ENCODE peak calls at places on chromosomes 2 and 18, in nine cellular contexts. R is GM12878, K is adrenal gland, Y is kidney, E is ovary, V is tibial artery, I is lung, G is body of pancreas, O is left lung. L is an unnamed sample. For H3K36me3, the result is how much of the 10 kb centered on the place peaks cover.

GRCh38 chr2:10278029-10278762 is 24.5 kb upstream of the HPCAL1 start:
- DNase-seq in R (no peak), K (peak), V (peak), E (peak), G (peak), O (peak), Y (peak), I (peak), L (peak)

GRCh38 chr2:232894251-232894650 is 24.2 kb downstream of the SNORC start:
- DNase-seq in R (no peak), Y (no peak), I (no peak), G (no peak), O (no peak), K (no peak), E (no peak), V (peak), L (no peak)

GRCh38 chr2:153944775-153945174 is 73.1 kb downstream of the GALNT13 start:
- DNase-seq in I (no peak), R (no peak), V (no peak), Y (no peak), O (no peak), G (no peak), K (no peak), E (no peak), L (no peak)

GRCh38 chr18:11115268-11115667 is 34.1 kb downstream of the PIEZO2 start:
- DNase-seq in I (no peak), G (no peak), R (no peak), Y (no peak), O (no peak), V (no peak), K (no peak), E (no peak), L (no peak)

GRCh38 chr2:173076557-173077345 is 1.1 kb downstream of the MAP3K20 start:
- DNase-seq in V (peak), R (peak), Y (peak), K (peak), E (peak), G (peak), O (peak), I (no peak), L (no peak)

GRCh38 chr2:184644685-184645084 is 46.4 kb downstream of the ZNF804A start:
- DNase-seq in V (no peak), I (no peak), Y (no peak), O (no peak), G (no peak), E (no peak), R (no peak), K (no peak), L (no peak)

GRCh38 chr2:191209346-191209745 is 35.9 kb upstream of the MYO1B start:
- DNase-seq in K (no peak), R (no peak), G (no peak), Y (no peak), I (no peak), V (no peak), O (no peak), E (no peak), L (no peak)

GRCh38 chr2:216090369-216090786 is 8.7 kb downstream of the TMEM169 start:
- DNase-seq in I (no peak), E (no peak), O (no peak), V (no peak), Y (no peak), K (no peak), G (no peak), R (no peak), L (peak)

GRCh38 chr2:231530099-231531085 is at the start of gene NMUR1:
- DNase-seq in K (peak), E (no peak), I (peak), R (no peak), Y (peak), G (peak), O (no peak), V (peak), L (no peak)

GRCh38 chr2:98554116-98554861 is 54.0 kb downstream of the COA5 start:
- DNase-seq in E (no peak), O (no peak), K (no peak), R (no peak), Y (no peak), G (no peak), V (peak), I (no peak), L (no peak)

GRCh38 chr2:136281281-136282117 is 163.6 kb upstream of the CXCR4 start:
- DNase-seq in I (no peak), Y (no peak), K (no peak), O (no peak), V (no peak), E (no peak), R (peak), G (no peak), L (no peak)

GRCh38 chr2:169775765-169776482 is 22.7 kb upstream of the SSB start:
- DNase-seq in E (no peak), O (no peak), R (no peak), V (no peak), K (no peak), G (no peak), I (no peak), Y (no peak), L (peak)

GRCh38 chr18:46338213-46338612 is 234.0 kb downstream of the HAUS1 start:
- DNase-seq in I (no peak), R (no peak), O (no peak), G (no peak), E (no peak), V (no peak), Y (no peak), K (no peak), L (no peak)

GRCh38 chr2:105502625-105503334 is 103.9 kb upstream of the FHL2 start:
- DNase-seq in I (no peak), O (no peak), G (no peak), V (no peak), E (no peak), K (no peak), R (no peak), Y (no peak), L (no peak)

GRCh38 chr2:192444286-192444838 is 249.6 kb upstream of the TMEFF2 start:
- DNase-seq in O (no peak), G (no peak), Y (no peak), I (no peak), V (no peak), E (no peak), K (no peak), R (no peak), L (no peak)

GRCh38 chr18:36316246-36316645 is 18.7 kb downstream of the FHOD3 start:
- DNase-seq in R (no peak), Y (no peak), I (no peak), G (no peak), V (no peak), O (no peak), E (no peak), K (no peak), L (no peak)

GRCh38 chr2:73243884-73244570 is 9.9 kb downstream of the CCT7 start:
- DNase-seq in K (peak), O (peak), R (no peak), G (no peak), E (no peak), Y (no peak), V (no peak), I (no peak), L (no peak)

GRCh38 chr2:128317186-128317897 is 1.3 kb downstream of the HS6ST1 start:
- DNase-seq in K (no peak), E (peak), I (peak), R (peak), O (no peak), V (peak), G (peak), Y (peak), L (no peak)

GRCh38 chr2:40367652-40368051 is 84.2 kb downstream of the SLC8A1 start:
- DNase-seq in I (no peak), V (no peak), E (no peak), K (no peak), O (no peak), R (no peak), G (no peak), Y (no peak), L (peak)

GRCh38 chr2:226956659-226957058 is 120.8 kb downstream of the RHBDD1 start:
- DNase-seq in Y (no peak), E (no peak), V (no peak), R (no peak), G (no peak), K (peak), O (no peak), I (no peak), L (no peak)

GRCh38 chr2:235937936-235938335 is 230.2 kb downstream of the GBX2 start:
- DNase-seq in E (no peak), V (peak), I (no peak), Y (no peak), R (no peak), G (no peak), O (no peak), K (no peak), L (no peak)

GRCh38 chr2:215699018-215699417 is 263.1 kb upstream of the FN1 start:
- DNase-seq in O (no peak), K (no peak), I (no peak), Y (no peak), E (no peak), R (no peak), G (no peak), V (no peak), L (no peak)

GRCh38 chr18:48293954-48294893 is 115.0 kb downstream of the ZBTB7C start:
- DNase-seq in G (peak), R (no peak), E (no peak), O (no peak), Y (no peak), I (peak), K (peak), V (peak), L (no peak)

GRCh38 chr2:190436552-190436951 is 28.4 kb downstream of the MFSD6 start:
- DNase-seq in Y (no peak), I (no peak), E (no peak), G (no peak), R (no peak), V (no peak), O (no peak), K (no peak), L (no peak)

GRCh38 chr2:180411631-180412030 is 404.5 kb upstream of the CWC22 start:
- DNase-seq in O (no peak), K (no peak), E (no peak), G (no peak), V (no peak), I (no peak), Y (no peak), R (no peak), L (no peak)

GRCh38 chr2:223113161-223113560 is 61.2 kb downstream of the KCNE4 start:
- DNase-seq in I (no peak), E (no peak), V (no peak), R (no peak), O (no peak), Y (no peak), G (no peak), K (no peak), L (peak)

GRCh38 chr18:31489311-31489710 is 8.7 kb upstream of the DSG2 start:
- DNase-seq in V (no peak), O (no peak), G (no peak), I (no peak), K (no peak), E (no peak), R (no peak), Y (no peak), L (no peak)

GRCh38 chr2:236663671-236664101 is 94.1 kb downstream of the ACKR3 start:
- DNase-seq in K (no peak), Y (no peak), O (no peak), V (no peak), R (no peak), G (peak), I (peak), E (no peak), L (peak)

GRCh38 chr18:32735781-32736180 is 37.0 kb downstream of the KLHL14 start:
- DNase-seq in O (no peak), R (no peak), Y (no peak), I (no peak), G (no peak), E (no peak), V (no peak), K (no peak), L (peak)

GRCh38 chr2:83112863-83113262 is 1346.2 kb downstream of the SUCLG1 start:
- DNase-seq in Y (no peak), G (no peak), V (no peak), E (no peak), I (no peak), K (no peak), R (no peak), O (no peak), L (no peak)

GRCh38 chr2:105489168-105489878 is 90.5 kb upstream of the FHL2 start:
- DNase-seq in E (no peak), O (no peak), I (no peak), R (no peak), Y (no peak), V (no peak), K (peak), G (peak), L (peak)

GRCh38 chr2:76640905-76641304 is 881.3 kb downstream of the LRRTM4 start:
- DNase-seq in K (no peak), V (no peak), R (no peak), O (no peak), E (no peak), G (no peak), I (no peak), Y (no peak), L (no peak)

GRCh38 chr2:38622210-38622609 is 19.5 kb upstream of the HNRNPLL start:
- DNase-seq in O (no peak), R (no peak), I (no peak), E (no peak), G (peak), Y (no peak), V (no peak), K (no peak), L (no peak)

GRCh38 chr2:241545113-241545512 is 13.4 kb upstream of the BOK start:
- DNase-seq in K (no peak), E (no peak), I (no peak), O (no peak), Y (peak), G (no peak), V (no peak), R (no peak), L (peak)

GRCh38 chr2:60505240-60505639 is 48.2 kb downstream of the BCL11A start:
- DNase-seq in V (no peak), G (no peak), R (no peak), O (no peak), I (no peak), K (no peak), E (no peak), Y (no peak), L (no peak)

GRCh38 chr2:60505861-60506260 is 47.6 kb downstream of the BCL11A start:
- DNase-seq in I (no peak), R (no peak), O (no peak), Y (no peak), E (no peak), K (no peak), G (no peak), V (no peak), L (no peak)

GRCh38 chr2:60503923-60504514 is 49.4 kb downstream of the BCL11A start:
- DNase-seq in G (no peak), E (no peak), O (no peak), Y (no peak), R (no peak), V (no peak), K (no peak), I (no peak), L (no peak)

GRCh38 chr2:60508307-60508706 is 45.1 kb downstream of the BCL11A start:
- DNase-seq in E (no peak), V (no peak), G (no peak), I (no peak), Y (no peak), K (no peak), R (no peak), O (no peak), L (no peak)

GRCh38 chr2:60507211-60507810 is 46.1 kb downstream of the BCL11A start:
- DNase-seq in K (no peak), V (no peak), O (no peak), Y (no peak), G (no peak), I (no peak), R (no peak), E (no peak), L (no peak)
- H3K36me3 ChIP-seq in K (under half), V (under half), O (under half), Y (under half), G (under half), I (under half), R (under half), E (under half), L (under half)

DNA sequence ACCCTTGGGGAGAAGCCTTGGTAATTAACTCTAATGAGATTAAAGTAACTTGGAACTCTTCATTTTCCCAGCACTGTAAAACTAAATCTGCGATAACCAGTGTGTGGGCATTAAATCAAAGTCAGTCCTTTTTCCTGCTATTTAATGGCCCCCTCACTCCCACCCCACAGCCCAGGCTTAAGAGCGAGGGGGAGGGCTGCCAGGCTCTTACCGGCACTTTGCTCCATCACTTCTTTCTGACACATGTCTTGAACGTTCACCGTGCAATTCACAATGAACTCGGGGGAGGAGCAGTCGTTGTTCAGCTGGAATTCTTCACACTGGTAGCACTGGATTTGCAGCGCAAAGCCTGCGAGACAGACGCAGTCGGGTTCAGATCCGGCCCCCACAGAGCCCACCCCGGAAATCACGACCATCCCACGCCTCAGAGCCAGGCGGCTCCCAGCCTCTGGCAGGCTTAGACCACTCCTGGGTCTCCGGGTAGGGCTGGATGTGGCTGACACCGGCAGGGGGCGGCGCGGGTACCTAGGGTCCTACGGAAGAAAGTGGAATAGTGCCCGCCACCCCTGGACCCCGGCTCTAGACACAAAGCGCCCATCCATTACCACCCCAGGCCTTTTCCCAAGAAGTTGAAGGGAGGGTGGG is 1.7 kb downstream of the LYPD1 start:
- DNase-seq in G (no peak), E (no peak), Y (no peak), V (no peak), O (no peak), I (no peak), R (no peak), K (no peak), L (peak)
- TF ChIP-seq CTCF in G (no peak), E (no peak), Y (no peak), V (no peak), O (no peak), I (no peak), R (no peak), K (no peak), L (peak)

DNA sequence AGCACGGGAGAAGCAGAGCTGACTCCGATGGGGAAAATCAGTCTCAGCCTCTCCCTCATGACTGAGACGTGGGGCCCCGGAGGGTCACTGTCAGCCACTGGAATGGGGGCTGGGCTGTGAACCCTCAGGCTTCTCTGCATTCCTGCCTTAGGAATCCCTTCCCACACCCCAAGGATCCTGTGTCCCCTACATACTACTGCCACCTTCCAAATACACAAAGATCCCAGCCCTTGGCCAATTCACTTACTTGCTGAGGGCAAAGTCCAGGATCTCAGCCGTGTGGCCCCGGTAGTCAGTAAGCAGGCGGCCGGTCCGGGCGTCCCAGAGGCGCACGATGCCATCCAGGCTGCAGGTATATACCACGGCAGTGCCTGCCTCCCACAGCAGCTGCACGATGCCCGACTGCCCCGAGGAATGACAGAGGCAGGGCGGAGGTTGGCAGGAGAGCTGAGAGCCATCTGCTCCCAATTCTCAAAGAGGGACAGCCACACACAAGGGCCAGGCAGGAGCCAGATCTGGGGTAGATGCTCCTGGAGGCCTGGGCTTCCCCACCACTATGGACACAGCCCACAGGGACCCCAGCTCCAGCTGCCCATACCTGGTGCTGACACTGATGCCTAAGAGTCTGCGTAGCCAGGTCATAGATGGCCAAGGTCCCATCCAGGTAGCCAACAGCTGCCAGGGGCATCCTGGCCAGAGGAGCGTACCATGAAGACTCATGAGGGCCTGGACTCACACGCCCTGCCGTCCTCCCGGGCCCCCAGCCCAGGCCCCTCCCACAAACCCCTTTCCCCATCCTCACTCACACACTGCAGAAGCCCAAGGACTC is 4.2 kb downstream of the GPBAR1 start:
- DNase-seq in O (peak), G (peak), E (no peak), Y (peak), V (peak), K (no peak), I (no peak), R (no peak), L (no peak)
- H3K27ac ChIP-seq in O (peak), G (no peak), E (no peak), Y (no peak), V (no peak), K (no peak), I (no peak), R (no peak), L (no peak)

DNA sequence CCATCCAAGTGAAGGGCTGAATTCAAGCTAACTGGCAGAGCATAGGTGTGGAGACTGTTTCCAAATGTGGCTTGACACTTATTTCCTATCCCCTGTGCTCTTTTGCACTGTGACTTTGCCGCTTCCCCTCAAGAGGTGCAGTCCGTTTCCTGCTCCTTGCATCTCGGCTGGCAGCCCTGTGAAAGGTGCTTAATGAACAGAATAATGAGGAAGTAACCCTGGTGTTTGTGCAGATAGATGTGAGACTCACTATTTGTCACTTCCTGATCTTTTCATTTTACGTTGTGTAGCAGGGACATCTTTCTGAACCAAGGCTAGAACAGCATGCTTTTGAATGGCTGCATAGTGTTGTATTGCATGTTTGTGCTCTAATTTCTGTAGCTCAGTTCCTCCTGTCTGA is 60.8 kb downstream of the CEP192 start:
- DNase-seq in E (no peak), O (no peak), K (no peak), I (no peak), V (no peak), Y (no peak), R (peak), G (peak), L (no peak)
- H3K36me3 ChIP-seq in E (under half), O (half or more), K (under half), I (under half), V (half or more), Y (under half), R (half or more), G (under half), L (under half)

GRCh38 chr2:211877061-211877460 is 661.5 kb downstream of the ERBB4 start:
- DNase-seq in V (no peak), G (no peak), K (no peak), E (no peak), I (no peak), O (no peak), Y (no peak), R (no peak), L (peak)

GRCh38 chr2:211881449-211881848 is 657.2 kb downstream of the ERBB4 start:
- DNase-seq in Y (no peak), G (no peak), R (no peak), O (no peak), K (no peak), I (no peak), V (no peak), E (no peak), L (no peak)

GRCh38 chr2:211875488-211875887 is 663.1 kb downstream of the ERBB4 start:
- DNase-seq in Y (no peak), K (no peak), E (no peak), R (no peak), V (no peak), O (no peak), G (no peak), I (no peak), L (peak)

DNA sequence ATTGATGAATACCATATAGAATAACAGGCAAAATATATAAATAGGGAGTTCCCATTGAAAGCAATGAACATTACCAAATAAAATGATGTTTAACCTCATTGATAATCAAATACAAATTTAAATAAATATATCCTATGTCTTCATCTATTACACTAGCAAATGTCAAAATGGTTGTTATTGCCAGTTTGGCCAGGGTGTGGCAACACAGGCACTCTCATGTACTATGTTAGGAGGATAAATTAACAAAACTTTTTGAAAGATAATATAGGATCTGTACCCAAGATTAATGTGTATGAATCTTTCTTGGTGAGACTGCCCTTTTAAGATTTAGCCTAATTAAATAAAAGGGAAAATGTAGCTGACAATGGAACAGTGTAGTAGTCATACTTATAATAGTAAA is 659.3 kb downstream of the ERBB4 start:
- DNase-seq in V (no peak), I (no peak), G (no peak), Y (no peak), E (no peak), K (no peak), R (no peak), O (no peak), L (peak)
- TF ChIP-seq CTCF in V (peak), I (no peak), G (peak), Y (no peak), E (no peak), K (no peak), R (no peak), O (no peak), L (peak)

L was measured in brain microvascular endothelial cell.